ENCODE peak calls at places on chromosomes 4 and X, in four cellular contexts. V is dermis blood vessel endothelial cell, Z is thoracic aorta, R is aorta. B is an unnamed sample.

GRCh38 chr4:56976283-56976877 is 1.0 kb downstream of the NOA1 start:
- DNase-seq in V (peak; percentile 37), Z (no peak), R (peak; percentile 51), B (no peak)

GRCh38 chrX:131944936-131945902 is 77.9 kb upstream of the STK26 start:
- DNase-seq in V (no peak), Z (no peak), R (no peak), B (no peak)

GRCh38 chr4:223913-224497 is 81.3 kb downstream of the ZNF732 start:
- DNase-seq in V (no peak), Z (no peak), R (no peak), B (no peak)

GRCh38 chr4:1080961-1081688 is 32.2 kb downstream of the RNF212 start:
- DNase-seq in V (no peak), Z (no peak), R (no peak), B (no peak)

GRCh38 chrX:68433155-68433980 is at the start of gene OPHN1:
- DNase-seq in V (peak; percentile 78), Z (peak; percentile 4), R (peak; percentile 81), B (peak; percentile 27)

GRCh38 chrX:53284684-53285447 is 3.5 kb upstream of the IQSEC2 start:
- DNase-seq in V (peak; percentile 67), Z (no peak), R (peak; percentile 67), B (no peak)

GRCh38 chr4:158760866-158761265 is 8.0 kb upstream of the FNIP2 start:
- DNase-seq in V (no peak), Z (no peak), R (no peak), B (no peak)

GRCh38 chr4:107747748-107748486 is 27.9 kb upstream of the PAPSS1 start:
- DNase-seq in V (peak; percentile 19), Z (no peak), R (no peak), B (no peak)

GRCh38 chr4:13872145-13872544 is 244.6 kb upstream of the BOD1L1 start:
- DNase-seq in V (no peak), Z (no peak), R (no peak), B (no peak)

GRCh38 chr4:85498068-85498733 is 23.3 kb downstream of the ARHGAP24 start:
- DNase-seq in V (peak; percentile 30), Z (no peak), R (peak; percentile 83), B (no peak)

GRCh38 chr4:51932261-51932660 is 87.9 kb downstream of the LRRC66 start:
- DNase-seq in V (no peak), Z (no peak), R (peak; percentile 69), B (no peak)

GRCh38 chrX:330726-331144 is 12.1 kb upstream of the GTPBP6 start:
- DNase-seq in V (no peak), Z (no peak), R (no peak), B (no peak)

GRCh38 chr4:42519803-42520417 is 122.6 kb downstream of the SHISA3 start:
- DNase-seq in V (peak; percentile 78), Z (no peak), R (no peak), B (peak; percentile 36)

GRCh38 chrX:145292208-145292607 is 44.9 kb downstream of the SPANXN1 start:
- DNase-seq in V (no peak), Z (no peak), R (no peak), B (no peak)

GRCh38 chrX:143837444-143837843 is 46.4 kb upstream of the UBE2NL start:
- DNase-seq in V (no peak), Z (no peak), R (no peak), B (no peak)

GRCh38 chrX:147522986-147523385 is 388.7 kb upstream of the FMR1 start:
- DNase-seq in V (no peak), Z (no peak), R (no peak), B (no peak)

GRCh38 chr4:82437285-82438005 is 7.1 kb downstream of the ENOPH1 start:
- DNase-seq in V (no peak), Z (no peak), R (no peak), B (no peak)

GRCh38 chrX:10618911-10619310 is 1.5 kb downstream of the MID1 start:
- DNase-seq in V (peak; percentile 41), Z (no peak), R (no peak), B (no peak)

GRCh38 chr4:83230928-83231327 is 53.7 kb downstream of the COQ2 start:
- DNase-seq in V (no peak), Z (no peak), R (no peak), B (no peak)

GRCh38 chr4:86296865-86297264 is 63.0 kb downstream of the MAPK10 start:
- DNase-seq in V (no peak), Z (no peak), R (no peak), B (no peak)